ENCODE peak calls at places on chromosome 17, in five cellular contexts. M, O, K, Q and G are unnamed samples.

GRCh38 chr17:50059256-50059655 is 3.3 kb downstream of the ITGA3 start:
- DNase-seq in Q (no peak), M (peak), K (no peak), O (no peak), G (no peak)

GRCh38 chr17:29038511-29039300 is 4.2 kb upstream of the PIPOX start:
- DNase-seq in O (no peak), Q (no peak), M (no peak), K (no peak), G (no peak)

GRCh38 chr17:50532452-50533024 is at the start of gene EPN3:
- DNase-seq in O (peak), Q (no peak), K (peak), M (peak), G (peak)

GRCh38 chr17:14321980-14322776 is 21.3 kb downstream of the HS3ST3B1 start:
- DNase-seq in O (no peak), M (no peak), Q (no peak), K (no peak), G (no peak)

GRCh38 chr17:59404471-59404870 is 73.0 kb downstream of the YPEL2 start:
- DNase-seq in M (no peak), Q (no peak), O (no peak), K (no peak), G (no peak)

GRCh38 chr17:59706900-59707181 is 389 bp downstream of the PTRH2 start:
- DNase-seq in M (no peak), K (no peak), O (no peak), Q (no peak), G (no peak)

GRCh38 chr17:59695943-59696681 is 11.1 kb downstream of the PTRH2 start:
- DNase-seq in Q (no peak), M (no peak), K (no peak), O (no peak), G (no peak)

GRCh38 chr17:6558932-6559752 is 2.8 kb upstream of the PITPNM3 start:
- DNase-seq in O (peak), K (no peak), Q (no peak), M (no peak), G (no peak)

GRCh38 chr17:29145289-29146058 is 34.7 kb downstream of the MYO18A start:
- DNase-seq in O (peak), K (peak), Q (peak), M (peak), G (peak)

GRCh38 chr17:31067699-31068184 is 27.0 kb upstream of the NF1 start:
- DNase-seq in Q (no peak), M (no peak), K (no peak), O (no peak), G (no peak)

GRCh38 chr17:47604268-47604927 is 45.3 kb upstream of the KPNB1 start:
- DNase-seq in O (no peak), M (no peak), K (no peak), Q (no peak), G (no peak)

GRCh38 chr17:30290696-30291570 is 811 bp downstream of the BLMH start:
- DNase-seq in K (peak), M (peak), Q (peak), O (peak), G (peak)

GRCh38 chr17:27504188-27504995 is 48.1 kb downstream of the KSR1 start:
- DNase-seq in K (no peak), O (no peak), Q (no peak), M (no peak), G (no peak)

GRCh38 chr17:82927661-82928601 is 88.1 kb upstream of the ZNF750 start:
- DNase-seq in O (no peak), M (no peak), K (no peak), Q (no peak), G (no peak)

GRCh38 chr17:35947156-35947585 is 3.7 kb upstream of the LYZL6 start:
- DNase-seq in O (peak), M (peak), K (no peak), Q (no peak), G (peak)

GRCh38 chr17:7446669-7447068 is 1.8 kb downstream of the CHRNB1 start:
- DNase-seq in Q (no peak), O (peak), M (no peak), K (no peak), G (no peak)

GRCh38 chr17:7673239-7673638 is 14.1 kb downstream of the TP53 start:
- DNase-seq in K (no peak), M (peak), Q (no peak), O (peak), G (peak)

GRCh38 chr17:57634713-57635465 is 110.2 kb downstream of the CCDC182 start:
- DNase-seq in Q (no peak), K (no peak), M (no peak), O (no peak), G (no peak)

GRCh38 chr17:1099242-1099641 is 80.5 kb downstream of the ABR start:
- DNase-seq in K (no peak), Q (no peak), O (no peak), M (no peak), G (no peak)

GRCh38 chr17:8072727-8073461 is 14.6 kb downstream of the ALOX12B start:
- DNase-seq in K (no peak), Q (no peak), M (no peak), O (peak), G (no peak)

GRCh38 chr17:67482784-67483183 is 105.7 kb downstream of the PITPNC1 start:
- DNase-seq in Q (no peak), M (no peak), O (no peak), K (no peak), G (no peak)

GRCh38 chr17:31743767-31744166 is 115.3 kb downstream of the COPRS start:
- DNase-seq in O (peak), M (no peak), K (peak), Q (no peak), G (no peak)

GRCh38 chr17:63954402-63955063 is 18.2 kb downstream of the SCN4A start:
- DNase-seq in K (no peak), M (no peak), Q (no peak), O (no peak), G (peak)

GRCh38 chr17:59287452-59287851 is 44.0 kb upstream of the YPEL2 start:
- DNase-seq in Q (no peak), O (no peak), K (no peak), M (no peak), G (no peak)

GRCh38 chr17:51322390-51323029 is 62.2 kb downstream of the UTP18 start:
- DNase-seq in O (peak), M (no peak), K (no peak), Q (no peak), G (no peak)

GRCh38 chr17:74853669-74854068 is 6.0 kb downstream of the GRIN2C start:
- DNase-seq in K (no peak), M (no peak), Q (no peak), O (no peak), G (no peak)

GRCh38 chr17:51057534-51057933 is 63.1 kb downstream of the SPAG9 start:
- DNase-seq in M (no peak), Q (no peak), O (no peak), K (no peak), G (no peak)

GRCh38 chr17:50956409-50956749 is 90.2 kb upstream of the TOB1 start:
- DNase-seq in K (no peak), O (no peak), M (no peak), Q (no peak), G (no peak)

GRCh38 chr17:27323538-27324212 is 29.8 kb downstream of the WSB1 start:
- DNase-seq in M (peak), O (peak), K (peak), Q (peak), G (peak)

GRCh38 chr17:55903028-55903690 is 152.3 kb downstream of the PCTP start:
- DNase-seq in Q (no peak), M (no peak), O (no peak), K (no peak), G (no peak)

GRCh38 chr17:69450857-69451410 is 36.4 kb downstream of the MAP2K6 start:
- DNase-seq in Q (no peak), O (no peak), M (no peak), K (no peak), G (no peak)

GRCh38 chr17:14923981-14924380 is 341.1 kb downstream of the PMP22 start:
- DNase-seq in K (no peak), Q (no peak), O (no peak), M (no peak), G (no peak)

GRCh38 chr17:67139289-67139688 is 94.9 kb downstream of the CACNG1 start:
- DNase-seq in Q (no peak), M (no peak), O (no peak), K (no peak), G (no peak)

GRCh38 chr17:76268015-76268749 is 3.0 kb downstream of the UBALD2 start:
- DNase-seq in Q (peak), K (peak), O (peak), M (peak), G (peak)

GRCh38 chr17:67819722-67820121 is 5.6 kb upstream of the BPTF start:
- DNase-seq in K (no peak), M (no peak), Q (no peak), O (no peak), G (no peak)

GRCh38 chr17:37693328-37693727 is 50.1 kb upstream of the DDX52 start:
- DNase-seq in K (no peak), Q (peak), M (no peak), O (no peak), G (no peak)

GRCh38 chr17:6387858-6388257 is 47.1 kb downstream of the AIPL1 start:
- DNase-seq in Q (no peak), O (no peak), M (no peak), K (no peak), G (no peak)

GRCh38 chr17:77527836-77528505 is 387.2 kb downstream of the SEC14L1 start:
- DNase-seq in M (peak), Q (peak), K (no peak), O (no peak), G (no peak)

DNA sequence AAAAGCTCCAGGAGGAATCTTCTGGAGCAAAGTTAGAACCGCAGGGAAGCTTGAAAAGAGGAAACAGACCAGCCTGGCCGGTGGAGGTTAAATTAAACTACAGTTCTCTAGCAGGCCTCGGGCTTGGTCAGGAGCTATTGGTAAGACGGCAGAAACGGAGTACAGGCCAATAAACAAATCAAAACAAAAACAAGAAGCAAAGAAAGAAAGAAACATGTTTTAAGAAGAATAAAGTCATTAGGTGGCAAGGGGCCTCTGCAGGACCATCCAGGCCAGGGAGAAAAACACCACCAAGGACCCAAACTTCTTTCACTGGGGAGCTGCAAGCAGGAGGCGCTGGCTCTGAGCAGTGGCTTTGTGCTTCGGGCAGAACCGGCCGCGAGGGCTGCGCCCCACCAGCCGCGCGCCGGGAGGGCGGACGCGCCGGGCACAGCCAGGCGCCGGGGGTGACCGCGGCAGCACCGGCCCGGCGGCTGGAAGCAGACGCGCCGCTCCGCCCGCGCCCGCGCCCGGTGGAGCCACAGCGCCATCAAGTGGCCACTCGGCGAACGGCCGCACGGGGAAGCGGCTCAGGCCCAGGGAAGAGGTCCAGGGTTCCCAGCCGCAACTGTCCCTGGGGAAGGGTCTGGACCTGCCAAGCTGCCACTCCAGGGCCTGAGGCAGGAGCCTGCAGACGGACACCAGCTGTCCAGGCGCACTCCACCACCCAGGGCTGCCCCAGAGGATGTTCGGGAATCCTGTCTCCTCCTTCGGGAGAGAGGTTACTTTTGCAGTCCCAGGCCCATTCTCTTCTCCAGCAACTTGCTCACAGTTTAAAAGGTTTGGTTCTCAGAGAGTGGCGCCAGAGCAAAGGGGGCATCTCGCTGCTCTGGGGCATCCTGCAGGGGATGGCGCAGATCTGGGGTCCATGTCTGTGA is 419.4 kb downstream of the SOX9 start:
- DNase-seq in M (peak), O (peak), K (peak), Q (peak), G (peak)
- H3K4me3 ChIP-seq in M (peak), O (peak), K (no peak), Q (no peak), G (no peak)

GRCh38 chr17:81902653-81903414 is 796 bp downstream of the NPB start:
- DNase-seq in M (no peak), Q (no peak), O (peak), K (no peak), G (no peak)

GRCh38 chr17:81900181-81900820 is 1.7 kb upstream of the NPB start:
- DNase-seq in K (no peak), Q (no peak), O (no peak), M (no peak), G (no peak)

GRCh38 chr17:81903415-81903831 is 1.4 kb downstream of the NPB start:
- DNase-seq in Q (no peak), K (no peak), O (no peak), M (no peak), G (no peak)

GRCh38 chr17:81901167-81902022 is 643 bp upstream of the NPB start:
- DNase-seq in K (no peak), M (no peak), O (no peak), Q (no peak), G (no peak)

DNA sequence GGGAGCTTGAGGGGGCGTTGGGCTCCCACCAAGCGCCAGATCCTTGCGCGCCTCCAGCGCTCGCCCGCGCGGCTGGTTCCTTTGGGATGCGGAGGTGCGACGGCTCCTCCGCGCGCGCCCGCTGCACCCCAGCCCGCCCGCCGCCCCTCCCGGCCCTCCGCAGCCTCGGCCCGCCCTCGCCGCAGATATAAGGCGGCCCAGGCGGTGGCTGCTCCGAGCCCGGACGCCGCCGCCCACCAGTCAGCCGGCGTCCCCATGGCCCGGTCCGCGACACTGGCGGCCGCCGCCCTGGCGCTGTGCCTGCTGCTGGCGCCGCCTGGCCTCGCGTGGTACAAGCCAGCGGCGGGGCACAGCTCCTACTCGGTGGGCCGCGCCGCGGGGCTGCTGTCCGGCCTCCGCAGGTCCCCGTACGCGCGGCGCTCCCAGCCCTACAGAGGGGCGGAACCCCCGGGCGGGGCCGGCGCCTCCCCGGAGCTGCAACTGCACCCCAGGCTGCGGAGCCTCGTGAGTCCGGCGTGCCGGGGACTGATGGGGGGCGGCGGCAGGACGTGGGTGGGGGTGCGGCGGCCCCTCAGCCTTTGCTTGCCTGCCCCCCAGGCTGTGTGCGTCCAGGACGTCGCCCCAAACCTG is at the start of gene NPB:
- DNase-seq in Q (no peak), M (peak), K (no peak), O (peak), G (no peak)
- TF ChIP-seq POLR2AphosphoS5 in Q (no peak), M (no peak), K (no peak), O (peak), G (no peak)

DNA sequence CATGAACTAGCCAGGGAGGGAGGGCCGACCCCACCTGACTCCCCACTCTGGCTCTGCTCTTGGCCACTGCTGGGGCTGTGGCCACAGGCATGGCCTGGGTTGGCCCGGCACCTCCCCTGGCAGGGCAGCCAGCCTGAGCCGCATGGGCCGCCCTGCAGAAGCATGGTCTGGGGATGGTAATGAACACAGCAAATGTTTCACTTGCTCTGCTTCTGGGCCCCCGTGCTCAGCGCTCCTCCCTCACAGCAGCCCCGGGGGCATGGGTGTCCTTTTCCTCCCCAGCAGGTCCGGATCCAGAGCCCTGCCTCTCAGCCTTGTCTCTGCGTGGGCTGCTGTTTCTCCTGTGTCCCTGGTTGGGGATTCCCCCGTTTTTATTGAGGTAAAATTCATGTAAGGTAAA is 30.9 kb upstream of the KCNJ12 start:
- DNase-seq in Q (no peak), M (no peak), K (no peak), O (no peak), G (no peak)
- H3K27ac ChIP-seq in Q (no peak), M (no peak), K (no peak), O (no peak), G (no peak)

GRCh38 chr17:53844476-53845107 is 21.9 kb downstream of the KIF2B start:
- DNase-seq in M (no peak), Q (no peak), O (no peak), K (no peak), G (no peak)
- H3K4me3 ChIP-seq in M (no peak), Q (no peak), O (no peak), K (no peak), G (no peak)